ENCODE peak calls at places on chromosomes 12 and 14, in seven cellular contexts. D is activated T-cell treated with anti-CD3 and anti-CD28 coated beads for 1 hour; G is stimulated activated CD8-positive, alpha-beta memory T cell treated with anti-CD3 and anti-CD28 coated beads, Interleukin-4, amount 100 ng/mL, for 4 hours; P is fibroblast of mammary gland; X is activated T-helper 1 cell treated with anti-CD3 and anti-CD28 coated beads, Interleukin-2, amount 50 U/mL, for 16 hours; Z is HepG2; B is Panc1. R is an unnamed sample.

GRCh38 chr12:8911606-8912268 is 2.6 kb upstream of the PHC1 start:
- DNase-seq in D (no peak), G (no peak), P (no peak), X (no peak), Z (no peak), B (no peak), R (no peak)

GRCh38 chr12:80858356-80858755 is 79.4 kb downstream of the LIN7A start:
- DNase-seq in D (no peak), G (no peak), P (no peak), X (no peak), Z (no peak), B (no peak), R (no peak)

GRCh38 chr12:93111791-93112208 is 182.7 kb upstream of the EEA1 start:
- DNase-seq in D (no peak), G (no peak), P (no peak), X (no peak), Z (no peak), B (no peak), R (no peak)

GRCh38 chr14:61140872-61141271 is 140.3 kb downstream of the TMEM30B start:
- DNase-seq in D (no peak), G (no peak), P (peak), X (no peak), Z (no peak), B (no peak), R (no peak)

GRCh38 chr12:48197549-48197966 is 5.5 kb downstream of the OR10AD1 start:
- DNase-seq in D (no peak), G (no peak), P (peak), X (no peak), Z (no peak), B (peak), R (peak)

GRCh38 chr12:92341333-92341691 is 195.7 kb upstream of the BTG1 start:
- DNase-seq in D (no peak), G (no peak), P (no peak), X (no peak), Z (peak), B (no peak), R (no peak)

GRCh38 chr12:122094261-122094734 is 15.7 kb downstream of the MLXIP start:
- DNase-seq in D (no peak), G (no peak), P (no peak), X (no peak), Z (no peak), B (no peak), R (no peak)

GRCh38 chr14:101878222-101879211 is 85.9 kb upstream of the DYNC1H1 start:
- DNase-seq in D (no peak), G (no peak), P (peak), X (no peak), Z (no peak), B (no peak), R (no peak)

GRCh38 chr14:55530464-55530863 is 49.5 kb upstream of the KTN1 start:
- DNase-seq in D (no peak), G (no peak), P (no peak), X (no peak), Z (no peak), B (no peak), R (no peak)

GRCh38 chr12:48924617-48925217 is 575 bp downstream of the FKBP11 start:
- DNase-seq in D (peak), G (peak), P (peak), X (peak), Z (no peak), B (no peak), R (peak)

GRCh38 chr12:58346032-58346632 is 404.8 kb downstream of the ATP23 start:
- DNase-seq in D (no peak), G (no peak), P (peak), X (no peak), Z (peak), B (no peak), R (no peak)

GRCh38 chr12:49954863-49955830 is 4.6 kb downstream of the AQP2 start:
- DNase-seq in D (no peak), G (no peak), P (no peak), X (no peak), Z (no peak), B (no peak), R (no peak)

GRCh38 chr14:43200519-43200918 is 1306.6 kb downstream of the FSCB start:
- DNase-seq in D (no peak), G (no peak), P (no peak), X (no peak), Z (no peak), B (no peak), R (no peak)

GRCh38 chr12:91413591-91413990 is 231.0 kb upstream of the DCN start:
- DNase-seq in D (no peak), G (no peak), P (peak), X (no peak), Z (no peak), B (no peak), R (no peak)

GRCh38 chr12:58513866-58514265 is 406.4 kb downstream of the LRIG3 start:
- DNase-seq in D (no peak), G (no peak), P (no peak), X (no peak), Z (no peak), B (no peak), R (no peak)

GRCh38 chr12:32455607-32456063 is 56.3 kb downstream of the FGD4 start:
- DNase-seq in D (no peak), G (no peak), P (peak), X (no peak), Z (peak), B (peak), R (peak)

GRCh38 chr12:359091-359490 is 30.0 kb downstream of the KDM5A start:
- DNase-seq in D (no peak), G (no peak), P (no peak), X (no peak), Z (no peak), B (no peak), R (no peak)

GRCh38 chr14:104135121-104135903 is 3.1 kb upstream of the KIF26A start:
- DNase-seq in D (no peak), G (no peak), P (peak), X (no peak), Z (peak), B (no peak), R (peak)

GRCh38 chr12:84508943-84509342 is 403.7 kb downstream of the SLC6A15 start:
- DNase-seq in D (no peak), G (no peak), P (no peak), X (no peak), Z (no peak), B (no peak), R (no peak)

GRCh38 chr12:57063991-57064725 is 14.2 kb upstream of the MYO1A start:
- DNase-seq in D (no peak), G (no peak), P (no peak), X (peak), Z (no peak), B (no peak), R (no peak)

GRCh38 chr12:74820324-74820723 is 282.7 kb downstream of the ATXN7L3B start:
- DNase-seq in D (no peak), G (no peak), P (no peak), X (no peak), Z (no peak), B (no peak), R (no peak)

GRCh38 chr14:83885748-83886382 is 1644.1 kb upstream of the FLRT2 start:
- DNase-seq in D (no peak), G (no peak), P (no peak), X (no peak), Z (no peak), B (no peak), R (no peak)

GRCh38 chr12:89389755-89390661 is 37.7 kb upstream of the DUSP6 start:
- DNase-seq in D (no peak), G (no peak), P (no peak), X (no peak), Z (peak), B (no peak), R (no peak)

GRCh38 chr14:77407158-77407557 is 16.2 kb downstream of the NOXRED1 start:
- DNase-seq in D (no peak), G (no peak), P (no peak), X (no peak), Z (no peak), B (no peak), R (no peak)

GRCh38 chr12:121223947-121224285 is 14.0 kb downstream of the P2RX4 start:
- DNase-seq in D (no peak), G (no peak), P (no peak), X (no peak), Z (no peak), B (no peak), R (no peak)

GRCh38 chr14:67557118-67557517 is 24.0 kb downstream of the PLEKHH1 start:
- DNase-seq in D (no peak), G (no peak), P (no peak), X (no peak), Z (peak), B (no peak), R (no peak)

GRCh38 chr14:72049462-72049861 is 117.2 kb downstream of the RGS6 start:
- DNase-seq in D (no peak), G (no peak), P (no peak), X (no peak), Z (no peak), B (no peak), R (no peak)

GRCh38 chr14:68860771-68861170 is 67.9 kb upstream of the ZFP36L1 start:
- DNase-seq in D (no peak), G (no peak), P (no peak), X (no peak), Z (no peak), B (no peak), R (no peak)

GRCh38 chr12:44571031-44571550 is 305.0 kb downstream of the NELL2 start:
- DNase-seq in D (no peak), G (no peak), P (no peak), X (no peak), Z (no peak), B (no peak), R (no peak)

GRCh38 chr12:15584366-15585041 is 204.7 kb downstream of the EPS8 start:
- DNase-seq in D (no peak), G (no peak), P (peak), X (no peak), Z (peak), B (no peak), R (no peak)

GRCh38 chr14:68104518-68104917 is 284.9 kb downstream of the RAD51B start:
- DNase-seq in D (no peak), G (no peak), P (peak), X (no peak), Z (peak), B (no peak), R (no peak)

GRCh38 chr14:68561531-68562007 is 231.3 kb downstream of the ZFP36L1 start:
- DNase-seq in D (no peak), G (no peak), P (no peak), X (no peak), Z (peak), B (no peak), R (no peak)

GRCh38 chr14:102292446-102292845 is 12.5 kb downstream of the MOK start:
- DNase-seq in D (no peak), G (no peak), P (no peak), X (no peak), Z (no peak), B (no peak), R (no peak)